ENCODE peak calls at places on chromosomes 13 and 19, in eight cellular contexts. B is progenitor cell of endocrine pancreas; T is H9; I is astrocyte of the spinal cord; K is A673; Y is CD8-positive, alpha-beta T cell; Z is HFFc6; D is osteocyte. P is an unnamed sample.

GRCh38 chr13:110638814-110639806 is 23.8 kb downstream of the NAXD start:
- DNase-seq in B (no peak), T (no peak), I (no peak), K (no peak), Y (no peak), Z (no peak), D (no peak), P (no peak)

GRCh38 chr19:2045501-2046045 is 5.5 kb downstream of the MKNK2 start:
- DNase-seq in B (no peak), T (no peak), I (no peak), K (no peak), Y (no peak), Z (no peak), D (no peak), P (no peak)

GRCh38 chr13:38602261-38602660 is 84.6 kb upstream of the FREM2 start:
- DNase-seq in B (no peak), T (no peak), I (no peak), K (peak; percentile 33), Y (no peak), Z (no peak), D (no peak), P (no peak)

GRCh38 chr13:74067818-74068217 is 66.4 kb downstream of the KLF12 start:
- DNase-seq in B (no peak), T (no peak), I (no peak), K (no peak), Y (no peak), Z (no peak), D (no peak), P (no peak)

GRCh38 chr13:42174344-42175162 is 97.4 kb upstream of the AKAP11 start:
- DNase-seq in B (no peak), T (no peak), I (no peak), K (no peak), Y (no peak), Z (peak; percentile 70), D (no peak), P (no peak)

GRCh38 chr19:35975608-35976214 is 19.3 kb upstream of the SDHAF1 start:
- DNase-seq in B (peak; percentile 31), T (no peak), I (peak; percentile 9), K (no peak), Y (no peak), Z (no peak), D (no peak), P (no peak)

GRCh38 chr13:61880576-61881283 is 465.1 kb upstream of the PCDH20 start:
- DNase-seq in B (no peak), T (peak; percentile 58), I (peak; percentile 16), K (peak; percentile 73), Y (no peak), Z (no peak), D (no peak), P (no peak)

GRCh38 chr13:46575843-46576242 is 22.9 kb downstream of the LRCH1 start:
- DNase-seq in B (no peak), T (no peak), I (peak; percentile 71), K (no peak), Y (no peak), Z (peak; percentile 82), D (no peak), P (no peak)

GRCh38 chr13:102530751-102531150 is 66.0 kb upstream of the TPP2 start:
- DNase-seq in B (no peak), T (no peak), I (no peak), K (no peak), Y (no peak), Z (no peak), D (no peak), P (no peak)

GRCh38 chr13:60351326-60351725 is 45.7 kb upstream of the TDRD3 start:
- DNase-seq in B (no peak), T (no peak), I (peak; percentile 80), K (peak; percentile 68), Y (no peak), Z (peak; percentile 62), D (no peak), P (no peak)

GRCh38 chr13:26300140-26300539 is 46.2 kb downstream of the CDK8 start:
- DNase-seq in B (no peak), T (no peak), I (peak; percentile 62), K (peak; percentile 13), Y (no peak), Z (peak; percentile 66), D (no peak), P (no peak)

GRCh38 chr13:114279770-114280169 is 1.6 kb upstream of the UPF3A start:
- DNase-seq in B (no peak), T (no peak), I (no peak), K (no peak), Y (no peak), Z (no peak), D (no peak), P (no peak)

GRCh38 chr13:49733181-49733951 is 42.1 kb upstream of the EBPL start:
- DNase-seq in B (no peak), T (no peak), I (no peak), K (no peak), Y (no peak), Z (no peak), D (no peak), P (no peak)

GRCh38 chr13:23159205-23159586 is 21.6 kb upstream of the SGCG start:
- DNase-seq in B (peak; percentile 32), T (peak; percentile 76), I (no peak), K (peak; percentile 68), Y (no peak), Z (peak; percentile 3), D (no peak), P (peak; percentile 45)
- TF ChIP-seq CTCF in B (peak; percentile 75), T (peak; percentile 88), I (peak; percentile 65), K (peak; percentile 87), Y (no peak), Z (peak; percentile 82), D (peak; percentile 77), P (peak; percentile 33)

GRCh38 chr19:3667766-3668165 is 32.5 kb downstream of the PIP5K1C start:
- DNase-seq in B (no peak), T (no peak), I (no peak), K (no peak), Y (no peak), Z (no peak), D (no peak), P (no peak)

GRCh38 chr19:3670258-3670795 is 29.9 kb downstream of the PIP5K1C start:
- DNase-seq in B (no peak), T (no peak), I (peak; percentile 80), K (peak; percentile 26), Y (no peak), Z (peak; percentile 95), D (no peak), P (no peak)

GRCh38 chr19:3668331-3669133 is 31.7 kb downstream of the PIP5K1C start:
- DNase-seq in B (no peak), T (no peak), I (no peak), K (no peak), Y (no peak), Z (peak; percentile 20), D (no peak), P (no peak)

GRCh38 chr19:3669616-3670257 is 30.5 kb downstream of the PIP5K1C start:
- DNase-seq in B (no peak), T (no peak), I (no peak), K (no peak), Y (no peak), Z (no peak), D (no peak), P (no peak)

GRCh38 chr19:3669134-3669436 is 31.2 kb downstream of the PIP5K1C start:
- DNase-seq in B (no peak), T (no peak), I (no peak), K (no peak), Y (no peak), Z (no peak), D (no peak), P (peak; percentile 80)
- TF ChIP-seq CTCF in B (no peak), T (no peak), I (no peak), K (no peak), Y (no peak), Z (no peak), D (no peak), P (no peak)

GRCh38 chr19:5103061-5103701 is 134.3 kb downstream of the KDM4B start:
- DNase-seq in B (no peak), T (no peak), I (peak; percentile 75), K (peak; percentile 80), Y (no peak), Z (no peak), D (no peak), P (no peak)
- TF ChIP-seq CTCF in B (no peak), T (no peak), I (no peak), K (no peak), Y (no peak), Z (no peak), D (no peak), P (no peak)

GRCh38 chr19:18152817-18153554 is at the start of gene PIK3R2:
- DNase-seq in B (peak; percentile 100), T (peak; percentile 98), I (peak; percentile 99), K (peak; percentile 99), Y (peak; percentile 99), Z (peak; percentile 97), D (peak; percentile 100), P (peak; percentile 96)
- TF ChIP-seq CTCF in B (no peak), T (no peak), I (no peak), K (peak; percentile 48), Y (no peak), Z (peak; percentile 17), D (no peak), P (no peak)

GRCh38 chr13:66618702-66619101 is 611.4 kb downstream of the PCDH9 start:
- DNase-seq in B (no peak), T (no peak), I (peak; percentile 55), K (peak; percentile 44), Y (no peak), Z (peak; percentile 51), D (no peak), P (no peak)
- TF ChIP-seq CTCF in B (peak; percentile 51), T (peak; percentile 61), I (peak; percentile 59), K (peak; percentile 52), Y (no peak), Z (peak; percentile 78), D (peak; percentile 64), P (peak; percentile 45)

GRCh38 chr13:98922306-98922705 is 55.6 kb downstream of the DOCK9 start:
- DNase-seq in B (no peak), T (no peak), I (no peak), K (no peak), Y (no peak), Z (no peak), D (no peak), P (no peak)

GRCh38 chr13:98919566-98919965 is 58.3 kb downstream of the DOCK9 start:
- DNase-seq in B (no peak), T (no peak), I (no peak), K (no peak), Y (no peak), Z (no peak), D (no peak), P (no peak)

GRCh38 chr13:98921015-98921414 is 56.8 kb downstream of the DOCK9 start:
- DNase-seq in B (no peak), T (no peak), I (no peak), K (no peak), Y (no peak), Z (no peak), D (no peak), P (no peak)

GRCh38 chr13:98923641-98924397 is 54.0 kb downstream of the DOCK9 start:
- DNase-seq in B (no peak), T (no peak), I (no peak), K (no peak), Y (no peak), Z (no peak), D (no peak), P (no peak)

GRCh38 chr13:98921786-98922185 is 56.1 kb downstream of the DOCK9 start:
- DNase-seq in B (no peak), T (no peak), I (no peak), K (no peak), Y (no peak), Z (no peak), D (no peak), P (no peak)
- TF ChIP-seq CTCF in B (no peak), T (no peak), I (no peak), K (no peak), Y (no peak), Z (no peak), D (no peak), P (no peak)

P was measured in D721Med.